ENCODE peak calls at places on chromosomes 13 and 19, in five cellular contexts. U is AG10803, V is astrocyte of the spinal cord, Q is transverse colon, R is OCI-LY7. S is an unnamed sample.

GRCh38 chr13:40933508-40933907 is 85.6 kb downstream of the ELF1 start:
- DNase-seq in U (no peak), V (no peak), Q (no peak), R (peak; percentile 97), S (no peak)

GRCh38 chr19:16628984-16629691 is 1.1 kb upstream of the MED26 start:
- DNase-seq in R (peak; percentile 84), Q (peak; percentile 65), V (peak; percentile 29), U (peak; percentile 86), S (no peak)

GRCh38 chr19:6890938-6891337 is 3.6 kb downstream of the ADGRE1 start:
- DNase-seq in U (no peak), Q (no peak), R (no peak), V (no peak), S (no peak)

GRCh38 chr13:33262069-33262487 is 23.5 kb downstream of the STARD13 start:
- DNase-seq in Q (peak; percentile 39), U (no peak), R (no peak), V (no peak), S (no peak)

GRCh38 chr13:55576389-55576788 is 1564.3 kb upstream of the PRR20A start:
- DNase-seq in Q (no peak), V (no peak), U (no peak), R (no peak), S (no peak)

GRCh38 chr13:28047784-28048388 is 52.5 kb downstream of the FLT3 start:
- DNase-seq in R (peak; percentile 72), V (peak; percentile 13), Q (peak; percentile 11), U (peak; percentile 26), S (no peak)

GRCh38 chr19:18373892-18374629 is 11.9 kb upstream of the GDF15 start:
- DNase-seq in R (peak; percentile 79), Q (peak; percentile 84), U (peak; percentile 97), V (peak; percentile 99), S (peak; percentile 98)

GRCh38 chr19:38949580-38950367 is 19.0 kb downstream of the MRPS12 start:
- DNase-seq in V (peak; percentile 82), R (peak; percentile 53), Q (peak; percentile 76), U (peak; percentile 44), S (no peak)

GRCh38 chr13:95452376-95452775 is 100.1 kb upstream of the CLDN10 start:
- DNase-seq in U (no peak), R (no peak), Q (no peak), V (peak; percentile 6), S (peak; percentile 29)

GRCh38 chr19:49217382-49217781 is 59.8 kb downstream of the TRPM4 start:
- DNase-seq in U (peak; percentile 28), R (no peak), Q (no peak), V (no peak), S (no peak)

GRCh38 chr19:2058570-2059421 is 7.8 kb upstream of the MKNK2 start:
- DNase-seq in Q (peak; percentile 12), U (no peak), V (no peak), R (no peak), S (no peak)

GRCh38 chr13:21733475-21734311 is 62.8 kb downstream of the FGF9 start:
- DNase-seq in V (no peak), R (no peak), Q (no peak), U (no peak), S (no peak)

GRCh38 chr13:66977156-66977555 is 253.0 kb downstream of the PCDH9 start:
- DNase-seq in R (no peak), Q (no peak), U (no peak), V (no peak), S (no peak)

GRCh38 chr19:17314007-17314589 is 4.7 kb downstream of the DDA1 start:
- DNase-seq in R (no peak), U (no peak), V (no peak), Q (no peak), S (no peak)

GRCh38 chr13:60032836-60033235 is 130.9 kb downstream of the DIAPH3 start:
- DNase-seq in Q (no peak), V (no peak), U (peak; percentile 64), R (no peak), S (no peak)

GRCh38 chr19:58575183-58576041 is 2.3 kb upstream of the MZF1 start:
- DNase-seq in V (peak; percentile 95), U (peak; percentile 91), Q (peak; percentile 89), R (peak; percentile 89), S (no peak)

GRCh38 chr19:50556236-50557008 is 11.8 kb downstream of the LRRC4B start:
- DNase-seq in Q (peak; percentile 71), R (peak; percentile 82), V (peak; percentile 45), U (peak; percentile 53), S (peak; percentile 5)

GRCh38 chr13:44719857-44720671 is 143.9 kb upstream of the TSC22D1 start:
- DNase-seq in V (peak; percentile 96), U (peak; percentile 99), R (no peak), Q (no peak), S (peak; percentile 75)

GRCh38 chr13:32036131-32036695 is 4.6 kb downstream of the FRY start:
- DNase-seq in V (no peak), R (no peak), Q (peak; percentile 27), U (no peak), S (no peak)

GRCh38 chr19:1929051-1929742 is 11.8 kb upstream of the CSNK1G2 start:
- DNase-seq in V (peak; percentile 63), Q (peak; percentile 88), U (peak; percentile 60), R (peak; percentile 89), S (no peak)

GRCh38 chr13:47455581-47455980 is 545.5 kb downstream of the SUCLA2 start:
- DNase-seq in V (no peak), R (no peak), U (peak; percentile 30), Q (no peak), S (no peak)

GRCh38 chr13:113123226-113124150 is 889 bp downstream of the F10 start:
- DNase-seq in U (no peak), V (no peak), Q (no peak), R (no peak), S (no peak)

GRCh38 chr13:113121928-113122420 is 625 bp upstream of the F10 start:
- DNase-seq in V (no peak), R (no peak), U (no peak), Q (no peak), S (no peak)

GRCh38 chr13:113121183-113121927 is 1.2 kb upstream of the F10 start:
- DNase-seq in Q (no peak), R (no peak), V (no peak), U (no peak), S (no peak)

GRCh38 chr13:113124211-113125025 is 1.8 kb downstream of the F10 start:
- DNase-seq in Q (no peak), V (no peak), R (no peak), U (no peak), S (no peak)

GRCh38 chr13:113122571-113123225 is at the start of gene F10:
- DNase-seq in R (no peak), Q (peak; percentile 78), U (peak; percentile 70), V (peak; percentile 43), S (peak; percentile 17)
- H3K4me3 ChIP-seq in R (no peak within 1 kb of the TSS), Q (no peak within 1 kb of the TSS), U (peak within 1 kb of the TSS; percentile 54), V (peak within 1 kb of the TSS; percentile 23), S (peak within 1 kb of the TSS; percentile 24)

DNA sequence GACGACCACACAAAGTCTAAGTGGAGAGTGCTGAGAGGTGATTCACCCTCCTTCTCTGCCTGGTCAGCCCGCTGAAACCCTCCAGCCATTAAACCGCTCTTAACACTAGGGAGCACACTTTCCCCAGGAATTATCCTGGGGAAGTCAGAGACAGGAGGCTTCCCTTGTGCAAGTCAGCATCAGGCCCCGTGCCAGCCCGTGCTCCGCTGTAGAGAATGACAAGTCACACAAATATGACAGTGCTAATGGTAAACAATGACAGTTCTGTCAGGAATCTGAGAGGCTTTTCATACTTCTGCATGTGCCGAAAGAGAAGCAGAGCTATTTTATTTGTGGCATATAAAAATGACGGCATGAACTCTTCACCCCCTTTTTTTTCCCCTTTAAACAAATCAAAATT is 816.9 kb upstream of the SLC10A2 start:
- DNase-seq in R (no peak), U (peak; percentile 82), Q (peak; percentile 50), V (peak; percentile 96), S (peak; percentile 89)
- TF ChIP-seq CTCF in R (no peak), U (peak; percentile 48), Q (no peak), V (peak; percentile 63), S (peak; percentile 72)

DNA sequence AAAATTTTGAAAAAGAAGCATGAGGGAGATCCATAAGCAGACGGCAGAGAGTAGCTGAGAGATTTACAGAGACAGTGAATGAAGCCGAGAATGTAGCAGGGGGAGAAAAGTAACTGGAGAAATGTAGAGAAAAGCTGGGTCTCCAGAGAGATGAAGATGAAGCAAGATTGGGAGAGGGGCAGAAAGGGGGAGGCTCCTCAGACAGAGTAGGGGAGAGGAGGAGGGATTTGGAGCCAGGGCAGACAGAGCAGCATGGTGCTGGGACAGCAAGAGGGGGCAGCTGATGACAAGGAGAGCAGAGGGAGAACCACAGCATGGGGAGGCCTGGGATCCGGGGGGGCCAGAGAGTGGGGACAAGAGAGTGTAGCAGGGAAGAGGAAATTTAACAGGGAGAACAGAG is 933 bp downstream of the ZNF610 start:
- DNase-seq in Q (no peak), U (no peak), V (no peak), R (no peak), S (no peak)
- H3K4me3 ChIP-seq in Q (peak overlapping the region; percentile 63), U (peak overlapping the region; percentile 85), V (peak overlapping the region; percentile 72), R (peak overlapping the region; percentile 59), S (peak overlapping the region; percentile 95)

DNA sequence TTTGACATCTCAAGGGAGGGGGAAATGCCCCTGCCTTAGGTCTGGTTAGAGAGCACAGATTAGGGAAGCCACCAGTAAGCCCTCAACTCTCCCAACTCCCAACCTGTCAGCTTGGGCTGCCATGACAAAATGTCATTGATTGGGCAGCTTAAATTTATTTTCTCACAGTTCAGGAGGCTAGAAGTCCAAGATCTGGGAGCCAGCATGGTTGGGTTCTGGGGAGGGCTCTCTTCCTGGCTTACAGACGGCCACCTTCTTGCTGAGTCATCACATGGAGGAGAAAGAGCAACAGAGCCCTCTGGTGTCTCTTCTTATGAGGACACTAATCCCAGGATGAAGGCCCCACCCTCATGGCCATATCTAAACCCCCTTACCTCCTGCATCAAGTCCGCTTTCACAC is 24.2 kb downstream of the C19orf12 start:
- DNase-seq in U (peak; percentile 30), V (peak; percentile 36), R (peak; percentile 62), Q (no peak), S (no peak)
- TF ChIP-seq CTCF in U (peak; percentile 38), V (peak; percentile 25), R (peak; percentile 65), Q (peak; percentile 13), S (no peak)

DNA sequence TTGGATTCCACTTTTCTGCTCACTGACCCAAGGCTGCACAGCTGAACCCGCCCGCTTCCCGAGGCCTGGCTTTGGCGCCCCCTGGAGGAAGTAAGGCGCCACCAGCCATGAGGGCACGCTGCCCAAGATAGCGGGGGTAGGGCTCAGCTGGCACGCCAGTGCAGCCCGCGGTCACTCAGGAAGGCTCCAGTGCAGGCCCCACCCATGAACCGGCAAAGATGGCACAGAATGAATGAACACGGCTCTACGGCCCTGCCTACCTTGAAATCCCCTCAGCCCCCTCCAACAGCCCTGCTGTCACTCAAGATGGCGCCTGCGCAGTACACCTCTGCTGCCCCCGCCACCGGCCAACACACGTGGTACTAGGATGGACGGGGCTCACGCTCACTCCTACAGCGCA is 3.0 kb downstream of the PEG3 start:
- DNase-seq in R (no peak), Q (peak; percentile 22), U (no peak), V (peak; percentile 0), S (peak; percentile 9)
- H3K4me3 ChIP-seq in R (no peak overlapping the region), Q (peak overlapping the region; percentile 6), U (no peak overlapping the region), V (no peak overlapping the region), S (peak overlapping the region; percentile 46)

S was measured in retinal pigment epithelial cell.